ENCODE peak calls at places on chromosomes 3 and 15, in seven cellular contexts. L is NCI-H1436; D is fibroblast of the conjunctiva; O is stimulated activated CD8-positive, alpha-beta memory T cell treated with anti-CD3 and anti-CD28 coated beads, Interleukin-15, amount 100 ng/mL, for 24 hours; Y is iris pigment epithelial cell; S is NCI-H510A treated with DMSO at 0.1 percent for 48 hours; X is activated T-helper 1 cell treated with Interleukin-2 at 50 U/mL for 16 hours. H is an unnamed sample.

GRCh38 chr3:160801386-160802118 is 45.5 kb downstream of the PPM1L start:
- DNase-seq in L (no peak), D (peak), O (no peak), Y (no peak), S (no peak), X (no peak), H (peak)

GRCh38 chr3:43256714-43257461 is 29.5 kb upstream of the SNRK start:
- DNase-seq in L (no peak), D (no peak), O (no peak), Y (peak), S (no peak), X (no peak), H (no peak)

GRCh38 chr3:132904-133303 is 63.7 kb upstream of the CHL1 start:
- DNase-seq in L (no peak), D (no peak), O (no peak), Y (no peak), S (no peak), X (no peak), H (no peak)

GRCh38 chr15:34246276-34247010 is 21.6 kb downstream of the EMC4 start:
- DNase-seq in L (no peak), D (no peak), O (no peak), Y (no peak), S (no peak), X (no peak), H (no peak)

GRCh38 chr15:91926871-91927270 is 73.4 kb downstream of the SLCO3A1 start:
- DNase-seq in L (peak), D (no peak), O (no peak), Y (no peak), S (peak), X (no peak), H (no peak)

GRCh38 chr3:23519548-23520208 is 286.1 kb upstream of the UBE2E1 start:
- DNase-seq in L (no peak), D (no peak), O (no peak), Y (no peak), S (no peak), X (no peak), H (no peak)

GRCh38 chr3:8963137-8963853 is at the start of gene RAD18:
- DNase-seq in L (peak), D (peak), O (peak), Y (peak), S (peak), X (peak), H (peak)

GRCh38 chr3:170429050-170429449 is 10.4 kb downstream of the CLDN11 start:
- DNase-seq in L (no peak), D (no peak), O (no peak), Y (peak), S (no peak), X (no peak), H (no peak)

GRCh38 chr3:30518201-30518864 is 88.1 kb upstream of the TGFBR2 start:
- DNase-seq in L (no peak), D (peak), O (no peak), Y (peak), S (peak), X (no peak), H (no peak)

GRCh38 chr3:126537730-126538281 is 13.9 kb downstream of the CHST13 start:
- DNase-seq in L (no peak), D (no peak), O (no peak), Y (no peak), S (no peak), X (no peak), H (no peak)

GRCh38 chr3:135081451-135082434 is 286.7 kb downstream of the EPHB1 start:
- DNase-seq in L (no peak), D (no peak), O (no peak), Y (no peak), S (no peak), X (no peak), H (no peak)

GRCh38 chr3:126146525-126147146 is 33.8 kb downstream of the ALDH1L1 start:
- DNase-seq in L (no peak), D (no peak), O (no peak), Y (no peak), S (no peak), X (no peak), H (peak)

GRCh38 chr15:85878866-85879265 is 84.1 kb upstream of the KLHL25 start:
- DNase-seq in L (no peak), D (no peak), O (no peak), Y (no peak), S (no peak), X (no peak), H (no peak)

GRCh38 chr3:165783383-165783782 is 53.8 kb downstream of the BCHE start:
- DNase-seq in L (no peak), D (no peak), O (no peak), Y (no peak), S (no peak), X (no peak), H (no peak)

GRCh38 chr15:62880278-62880677 is 162.3 kb upstream of the TPM1 start:
- DNase-seq in L (no peak), D (peak), O (no peak), Y (peak), S (no peak), X (no peak), H (no peak)

GRCh38 chr3:15148614-15149013 is 49.7 kb upstream of the RBSN start:
- DNase-seq in L (no peak), D (peak), O (no peak), Y (peak), S (peak), X (no peak), H (no peak)

GRCh38 chr15:68795298-68795848 is 25.3 kb downstream of the ANP32A start:
- DNase-seq in L (peak), D (peak), O (no peak), Y (peak), S (no peak), X (peak), H (no peak)

GRCh38 chr3:187367561-187368103 is 553 bp upstream of the RTP4 start:
- DNase-seq in L (no peak), D (no peak), O (no peak), Y (no peak), S (no peak), X (no peak), H (no peak)